ENCODE peak calls at places on chromosomes 4 and X, in seven cellular contexts. D is mucosa of descending colon, R is Peyer's patch, Q is tibial artery, U is AG10803, Y is adrenal gland, F is uterus. L is an unnamed sample.

GRCh38 chr4:108783666-108784463 is 21.0 kb upstream of the ETNPPL start:
- DNase-seq in D (no peak), R (no peak), Q (no peak), U (peak), Y (no peak), F (no peak), L (no peak)

GRCh38 chr4:139815646-139816601 is 150.3 kb downstream of the MGST2 start:
- DNase-seq in D (no peak), R (no peak), Q (no peak), U (peak), Y (peak), F (peak), L (no peak)

GRCh38 chr4:114251020-114251419 is 271.6 kb upstream of the ARSJ start:
- DNase-seq in D (no peak), R (no peak), Q (no peak), U (no peak), Y (no peak), F (no peak), L (no peak)

GRCh38 chr4:105644270-105644669 is 64.2 kb downstream of the INTS12 start:
- DNase-seq in D (no peak), R (no peak), Q (no peak), U (no peak), Y (no peak), F (no peak), L (no peak)

GRCh38 chr4:41281038-41281634 is 24.4 kb downstream of the UCHL1 start:
- DNase-seq in D (no peak), R (no peak), Q (no peak), U (peak), Y (peak), F (no peak), L (no peak)

GRCh38 chr4:134174271-134174670 is 27.3 kb downstream of the PABPC4L start:
- DNase-seq in D (no peak), R (no peak), Q (no peak), U (no peak), Y (no peak), F (no peak), L (no peak)

GRCh38 chrX:15849555-15849954 is 5.1 kb downstream of the AP1S2 start:
- DNase-seq in D (no peak), R (no peak), Q (no peak), U (no peak), Y (no peak), F (no peak), L (no peak)

GRCh38 chr4:75950416-75950815 is 9.6 kb upstream of the NAAA start:
- DNase-seq in D (no peak), R (no peak), Q (no peak), U (peak), Y (no peak), F (no peak), L (no peak)

GRCh38 chr4:82801910-82802521 is 3.4 kb upstream of the SCD5 start:
- DNase-seq in D (no peak), R (no peak), Q (no peak), U (peak), Y (peak), F (no peak), L (no peak)

GRCh38 chr4:77358315-77358928 is 201.4 kb downstream of the CCNG2 start:
- DNase-seq in D (no peak), R (no peak), Q (no peak), U (peak), Y (no peak), F (no peak), L (no peak)

GRCh38 chr4:115537387-115537786 is 424.0 kb upstream of the NDST4 start:
- DNase-seq in D (no peak), R (no peak), Q (no peak), U (peak), Y (no peak), F (no peak), L (no peak)

GRCh38 chr4:146333187-146333894 is 119.0 kb downstream of the REELD1 start:
- DNase-seq in D (no peak), R (no peak), Q (no peak), U (peak), Y (no peak), F (no peak), L (peak)

GRCh38 chrX:47618923-47619485 is 653 bp downstream of the SYN1 start:
- DNase-seq in D (no peak), R (no peak), Q (no peak), U (no peak), Y (no peak), F (no peak), L (no peak)

GRCh38 chrX:47620303-47620685 is 637 bp upstream of the SYN1 start:
- DNase-seq in D (no peak), R (no peak), Q (no peak), U (no peak), Y (no peak), F (no peak), L (no peak)

GRCh38 chrX:47623540-47624027 is 3.9 kb upstream of the SYN1 start:
- DNase-seq in D (peak), R (peak), Q (no peak), U (peak), Y (peak), F (no peak), L (no peak)

GRCh38 chrX:47621851-47622250 is 2.2 kb upstream of the SYN1 start:
- DNase-seq in D (no peak), R (no peak), Q (no peak), U (no peak), Y (peak), F (no peak), L (no peak)

DNA sequence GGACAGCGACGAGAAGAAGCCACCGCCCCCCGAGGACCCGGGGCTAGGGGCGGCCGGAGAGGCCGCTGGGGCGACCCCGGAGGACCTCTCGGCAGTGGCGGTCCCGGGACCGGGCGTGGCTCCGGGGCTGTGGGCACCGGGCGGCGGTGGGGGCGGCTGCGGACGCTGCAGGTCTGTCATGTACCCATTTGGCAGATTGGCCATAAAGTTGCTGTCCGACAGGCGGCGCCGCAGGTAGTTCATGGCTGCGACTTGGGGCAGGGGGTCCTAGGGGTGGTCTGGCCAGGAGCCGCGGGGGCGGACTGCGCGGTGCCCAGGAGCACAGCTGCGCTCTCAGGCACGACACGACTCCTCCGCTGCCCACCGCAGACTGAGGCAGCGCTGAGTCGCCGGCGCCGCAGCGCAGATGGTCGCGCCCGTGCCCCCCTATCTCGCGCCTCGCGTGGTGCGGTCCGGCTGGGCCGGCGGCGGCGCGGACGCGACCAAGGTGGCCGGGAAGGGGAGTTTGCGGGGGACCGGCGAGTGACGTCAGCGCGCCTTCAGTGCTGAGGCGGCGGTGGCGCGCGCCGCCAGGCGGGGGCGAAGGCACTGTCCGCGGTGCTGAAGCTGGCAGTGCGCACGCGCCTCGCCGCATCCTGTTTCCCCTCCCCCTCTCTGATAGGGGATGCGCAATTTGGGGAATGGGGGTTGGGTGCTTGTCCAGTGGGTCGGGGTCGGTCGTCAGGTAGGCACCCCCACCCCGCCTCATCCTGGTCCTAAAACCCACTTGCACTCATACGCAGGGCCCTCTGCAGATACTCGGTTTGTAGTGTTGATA is at the start of gene SYN1:
- DNase-seq in D (peak), R (peak), Q (peak), U (peak), Y (peak), F (peak), L (no peak)
- TF ChIP-seq CTCF in D (no peak), R (no peak), Q (peak), U (no peak), Y (peak), F (peak), L (peak)

DNA sequence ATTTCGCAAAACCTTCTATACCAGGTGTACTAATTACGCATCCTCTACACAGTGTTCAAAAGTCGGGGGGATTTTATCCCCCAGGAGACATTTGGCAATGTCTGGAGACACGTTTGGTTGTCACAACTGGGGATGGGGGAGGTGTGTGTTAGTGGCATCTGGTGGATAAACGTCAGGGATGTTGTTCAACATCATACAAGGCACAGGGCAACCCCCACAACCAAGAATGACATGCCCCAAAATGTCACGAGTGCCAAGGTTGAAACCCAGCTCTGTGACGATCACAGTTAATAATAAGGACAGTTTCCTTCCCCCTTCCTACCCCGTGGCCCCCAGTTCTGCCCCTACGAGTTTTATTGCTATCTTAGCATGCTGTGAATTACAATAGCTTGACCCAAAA is 15.9 kb upstream of the SEL1L3 start:
- DNase-seq in D (no peak), R (peak), Q (no peak), U (no peak), Y (no peak), F (no peak), L (no peak)
- H3K4me3 ChIP-seq in D (no peak), R (no peak), Q (no peak), U (no peak), Y (no peak), F (no peak), L (no peak)

DNA sequence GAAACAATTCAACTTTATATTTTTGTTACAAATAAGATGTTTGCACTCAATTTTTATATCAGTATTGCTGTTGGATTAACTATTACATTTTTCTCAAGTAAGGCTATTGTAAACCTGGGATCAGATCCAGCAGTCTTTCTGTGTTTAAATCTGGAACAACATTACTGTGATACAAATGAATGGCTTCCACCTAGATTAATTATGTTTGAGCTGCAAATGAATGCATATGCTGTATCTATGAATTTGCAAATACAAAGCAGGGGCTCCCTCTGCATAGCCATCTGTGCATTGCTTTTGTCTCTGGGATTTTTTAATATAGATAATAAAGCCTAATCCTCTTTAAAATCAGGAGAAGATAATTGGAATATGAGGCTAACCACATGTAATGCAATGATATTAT is 69.8 kb upstream of the NEIL3 start:
- DNase-seq in D (no peak), R (no peak), Q (no peak), U (no peak), Y (no peak), F (no peak), L (no peak)
- TF ChIP-seq CTCF in D (no peak), R (no peak), Q (no peak), U (no peak), Y (no peak), F (no peak), L (no peak)

GRCh38 chr4:73614468-73614867 is 5.8 kb downstream of the RASSF6 start:
- DNase-seq in D (no peak), R (no peak), Q (no peak), U (no peak), Y (no peak), F (no peak), L (no peak)
- H3K4me3 ChIP-seq in D (no peak), R (no peak), Q (no peak), U (no peak), Y (no peak), F (no peak), L (no peak)

DNA sequence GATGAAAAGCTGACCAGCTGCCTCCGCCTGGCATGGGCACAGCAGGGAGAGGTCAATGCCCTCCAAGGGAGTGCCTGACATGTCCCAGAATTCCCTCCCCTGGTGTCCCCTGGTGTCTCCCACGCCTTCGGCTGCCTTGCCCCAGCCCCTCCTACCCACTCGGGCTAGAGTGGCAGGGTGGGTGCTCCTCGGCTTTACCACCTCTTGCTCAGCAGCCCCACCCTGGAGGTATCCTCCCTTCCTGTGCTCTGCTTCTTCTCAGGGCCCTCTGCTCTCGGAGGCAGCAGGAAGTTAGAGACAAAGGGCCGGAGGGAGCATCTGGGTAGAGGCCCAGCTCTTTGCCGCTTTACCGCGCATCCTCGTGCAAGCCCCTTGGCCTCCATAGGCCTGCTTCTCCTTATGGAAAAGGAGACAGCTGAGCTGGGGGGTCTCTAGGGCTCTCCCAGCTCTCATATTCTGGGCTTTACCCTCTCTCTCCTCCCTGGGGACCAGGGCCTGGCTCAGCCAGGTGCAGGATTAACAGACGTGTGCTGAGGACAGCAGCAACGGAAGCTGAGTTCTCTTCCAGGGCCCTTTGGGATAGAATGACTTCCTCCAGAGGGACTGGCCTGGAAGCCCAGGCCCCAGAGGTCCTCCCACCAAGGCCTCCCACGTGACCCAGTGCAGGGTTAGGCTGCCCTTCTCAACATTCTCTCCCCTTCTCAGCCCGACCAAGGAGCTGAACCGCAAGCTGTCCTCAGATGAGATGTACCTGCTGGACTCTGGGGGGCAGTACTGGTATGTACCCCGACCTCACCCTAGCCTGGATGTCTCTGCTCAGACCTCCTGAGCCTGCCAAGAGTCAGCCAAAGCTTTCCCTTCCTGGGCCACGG is 17.2 kb downstream of the XPNPEP2 start:
- DNase-seq in D (no peak), R (no peak), Q (no peak), U (no peak), Y (no peak), F (no peak), L (no peak)
- TF ChIP-seq CTCF in D (no peak), R (no peak), Q (no peak), U (no peak), Y (no peak), F (no peak), L (peak)

DNA sequence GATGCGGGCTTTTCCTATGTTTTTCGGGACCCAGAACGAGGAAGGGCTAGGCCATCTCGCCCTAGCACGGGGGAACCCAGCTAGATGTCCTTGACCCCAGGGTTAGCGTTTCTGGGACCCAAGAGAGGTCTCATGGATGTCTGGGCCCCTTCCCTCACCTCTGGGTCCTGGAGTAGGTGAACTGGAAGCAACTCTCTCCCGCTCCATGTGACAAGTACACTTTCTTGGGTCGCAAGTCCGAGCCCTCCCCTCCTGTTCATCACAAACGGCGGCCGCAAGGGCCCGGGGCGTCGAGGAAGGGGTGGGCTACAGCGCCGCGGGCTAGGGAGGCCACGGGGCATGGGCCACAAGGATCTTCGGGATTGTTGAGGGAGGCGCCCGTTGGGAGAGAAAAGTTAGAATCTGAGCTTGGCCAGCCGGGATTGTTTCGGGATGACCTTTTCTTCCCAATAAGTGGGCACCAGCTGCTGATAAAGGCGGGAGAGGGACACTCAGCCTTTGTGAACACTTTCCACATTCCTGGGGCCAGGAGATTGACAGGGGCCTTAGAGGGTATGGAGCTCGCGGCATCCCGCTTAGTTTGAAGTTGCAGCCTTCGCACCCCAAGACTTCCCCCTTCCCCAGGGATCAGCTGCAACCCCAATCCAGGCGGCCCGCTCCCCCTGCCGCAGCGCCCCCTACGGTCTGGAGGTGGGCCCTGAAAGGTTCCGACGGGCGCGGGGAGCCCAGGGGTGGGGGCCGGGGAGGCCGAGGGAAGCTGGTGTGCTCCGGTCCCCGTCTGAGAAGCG is 137.0 kb upstream of the ZIC3 start:
- DNase-seq in D (no peak), R (no peak), Q (no peak), U (no peak), Y (no peak), F (no peak), L (no peak)
- H3K4me3 ChIP-seq in D (no peak), R (no peak), Q (peak), U (peak), Y (no peak), F (no peak), L (no peak)

DNA sequence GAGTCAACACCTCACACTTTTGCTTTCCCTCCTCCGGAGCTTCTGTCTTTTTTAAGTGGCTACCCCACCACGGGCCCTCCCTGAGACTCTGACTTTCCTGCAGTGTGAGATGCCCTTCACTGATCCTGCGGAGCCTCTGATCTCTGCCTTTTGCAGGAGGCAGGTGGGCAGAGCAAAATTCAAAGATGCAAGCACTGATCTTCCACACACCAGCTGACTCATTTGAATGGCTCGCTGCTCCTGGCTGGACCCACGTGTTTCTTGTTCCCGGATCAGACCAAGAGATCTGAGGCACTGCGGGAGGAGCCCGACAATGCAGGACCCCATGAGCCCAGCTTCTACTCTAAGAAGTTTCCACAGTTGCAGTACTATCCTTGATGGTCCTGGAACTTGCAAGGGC is 1607.9 kb upstream of the TENM3 start:
- DNase-seq in D (no peak), R (no peak), Q (no peak), U (no peak), Y (peak), F (no peak), L (no peak)
- TF ChIP-seq CTCF in D (no peak), R (no peak), Q (no peak), U (no peak), Y (no peak), F (no peak), L (no peak)

GRCh38 chr4:144647095-144647959 is 1.4 kb downstream of the HHIP start:
- DNase-seq in D (no peak), R (no peak), Q (no peak), U (no peak), Y (no peak), F (no peak), L (no peak)

GRCh38 chr4:144649646-144650045 is 3.7 kb downstream of the HHIP start:
- DNase-seq in D (no peak), R (no peak), Q (no peak), U (no peak), Y (no peak), F (no peak), L (no peak)

GRCh38 chr4:144645621-144646522 is at the start of gene HHIP:
- DNase-seq in D (peak), R (no peak), Q (peak), U (peak), Y (peak), F (peak), L (no peak)

GRCh38 chr4:144646523-144647094 is 653 bp downstream of the HHIP start:
- DNase-seq in D (no peak), R (no peak), Q (no peak), U (no peak), Y (no peak), F (peak), L (no peak)

GRCh38 chr4:144648042-144648441 is 2.1 kb downstream of the HHIP start:
- DNase-seq in D (no peak), R (no peak), Q (no peak), U (no peak), Y (no peak), F (no peak), L (no peak)
- H3K4me3 ChIP-seq in D (no peak), R (no peak), Q (no peak), U (no peak), Y (no peak), F (no peak), L (no peak)

GRCh38 chr4:87422104-87423052 is at the start of gene NUDT9:
- DNase-seq in D (peak), R (peak), Q (peak), U (peak), Y (peak), F (peak), L (peak)

GRCh38 chr4:87420431-87420830 is 1.9 kb upstream of the NUDT9 start:
- DNase-seq in D (no peak), R (no peak), Q (no peak), U (no peak), Y (no peak), F (no peak), L (no peak)

GRCh38 chr4:87426865-87427517 is 4.6 kb downstream of the NUDT9 start:
- DNase-seq in D (no peak), R (no peak), Q (no peak), U (no peak), Y (no peak), F (no peak), L (no peak)

GRCh38 chr4:87425711-87426110 is 3.3 kb downstream of the NUDT9 start:
- DNase-seq in D (no peak), R (no peak), Q (no peak), U (no peak), Y (no peak), F (no peak), L (no peak)

GRCh38 chr4:87423313-87424031 is 1.1 kb downstream of the NUDT9 start:
- DNase-seq in D (no peak), R (no peak), Q (no peak), U (no peak), Y (no peak), F (no peak), L (peak)
- TF ChIP-seq CTCF in D (no peak), R (no peak), Q (no peak), U (peak), Y (no peak), F (peak), L (no peak)

L was measured in GM12864.